ENCODE peak calls at places on chromosomes 13 and 19, in eight cellular contexts. D is germinal center, H is suprapubic skin, E is bronchial epithelial cell, R is RWPE1, A is H9, N is substantia nigra, S is immature natural killer cell. Q is an unnamed sample.

GRCh38 chr13:100334209-100334608 is 245.3 kb downstream of the PCCA start:
- DNase-seq in D (no peak), A (no peak), E (no peak), R (no peak), H (no peak), N (no peak), S (no peak), Q (no peak)

GRCh38 chr19:55196803-55197202 is 12.5 kb downstream of the PTPRH start:
- DNase-seq in R (no peak), S (no peak), A (no peak), E (no peak), D (no peak), N (no peak), H (no peak), Q (peak)

GRCh38 chr13:45554604-45555109 is 60.9 kb downstream of the ERICH6B start:
- DNase-seq in R (no peak), D (no peak), H (no peak), N (no peak), S (no peak), A (no peak), E (no peak), Q (no peak)

GRCh38 chr13:26379831-26380230 is 125.9 kb downstream of the CDK8 start:
- DNase-seq in H (no peak), N (no peak), R (no peak), A (no peak), D (no peak), E (no peak), S (no peak), Q (peak)

GRCh38 chr13:111554539-111555267 is 234.3 kb downstream of the TEX29 start:
- DNase-seq in H (no peak), E (no peak), D (no peak), S (no peak), R (no peak), A (no peak), N (no peak), Q (no peak)

GRCh38 chr19:10104665-10105221 is 1.4 kb upstream of the PPAN start:
- DNase-seq in E (no peak), R (no peak), H (no peak), D (peak), A (no peak), N (no peak), S (peak), Q (no peak)

GRCh38 chr13:76019421-76020044 is 383.4 kb downstream of the LMO7 start:
- DNase-seq in R (no peak), H (peak), D (no peak), E (no peak), A (peak), N (peak), S (no peak), Q (peak)

GRCh38 chr19:50500060-50500752 is 10.8 kb downstream of the JOSD2 start:
- DNase-seq in S (no peak), H (no peak), N (peak), R (no peak), D (no peak), E (no peak), A (peak), Q (peak)

GRCh38 chr13:40611004-40611403 is 55.4 kb downstream of the FOXO1 start:
- DNase-seq in E (no peak), R (no peak), D (no peak), S (no peak), A (no peak), H (no peak), N (no peak), Q (no peak)